ENCODE peak calls at places on chromosomes 16 and 17, in eight cellular contexts. O is stomach, L is gastrocnemius medialis, N is ovary, X is tibial nerve, I is suprapubic skin, Y is endothelial cell of umbilical vein, R is IMR-90. T is an unnamed sample.
A peak's percentile ranks its signal among the peaks of the same experiment; 100 is the strongest.

GRCh38 chr17:63835167-63835720 is 7.2 kb downstream of the SMARCD2 start:
- DNase-seq in R (no peak), N (no peak), L (no peak), I (no peak), X (no peak), Y (no peak), O (no peak), T (no peak)

GRCh38 chr17:75783069-75783783 is 1.4 kb upstream of the UNK start:
- DNase-seq in Y (peak; percentile 80), O (no peak), N (no peak), X (peak; percentile 53), L (no peak), R (peak; percentile 64), I (no peak), T (no peak)

GRCh38 chr17:4247981-4248388 is 15.8 kb downstream of the ANKFY1 start:
- DNase-seq in Y (no peak), X (no peak), N (no peak), O (peak; percentile 64), L (no peak), I (no peak), R (no peak), T (no peak)

GRCh38 chr16:16005725-16006124 is 56.3 kb downstream of the ABCC1 start:
- DNase-seq in R (no peak), Y (no peak), L (no peak), N (no peak), O (no peak), I (no peak), X (no peak), T (no peak)

GRCh38 chr16:57606147-57606846 is 22.1 kb upstream of the ADGRG1 start:
- DNase-seq in Y (no peak), O (no peak), N (no peak), L (no peak), R (no peak), X (no peak), I (no peak), T (no peak)

GRCh38 chr17:34644941-34645550 is 65.7 kb downstream of the TMEM132E start:
- DNase-seq in O (no peak), Y (no peak), L (no peak), R (no peak), I (no peak), N (no peak), X (no peak), T (no peak)

GRCh38 chr17:21318439-21318838 is 33.9 kb downstream of the MAP2K3 start:
- DNase-seq in Y (no peak), I (peak; percentile 48), N (no peak), O (no peak), R (no peak), L (no peak), X (no peak), T (peak; percentile 85)

GRCh38 chr16:54407596-54407995 is 121.0 kb upstream of the IRX3 start:
- DNase-seq in N (no peak), Y (no peak), X (no peak), I (no peak), R (peak; percentile 1), O (no peak), L (no peak), T (no peak)

GRCh38 chr16:4668313-4668960 is 24.9 kb upstream of the NUDT16L1 start:
- DNase-seq in N (no peak), L (no peak), X (no peak), R (no peak), I (no peak), O (no peak), Y (no peak), T (no peak)

GRCh38 chr17:3029213-3029913 is 34.0 kb downstream of the OR1D5 start:
- DNase-seq in L (no peak), I (peak; percentile 56), Y (no peak), O (no peak), X (no peak), N (no peak), R (no peak), T (no peak)

GRCh38 chr16:64240586-64240985 is 881.3 kb downstream of the CDH11 start:
- DNase-seq in I (no peak), Y (no peak), O (no peak), N (no peak), L (no peak), X (no peak), R (no peak), T (no peak)

GRCh38 chr17:42060231-42060630 is 9.8 kb upstream of the C17orf113 start:
- DNase-seq in N (no peak), I (no peak), R (no peak), Y (no peak), X (no peak), L (no peak), O (no peak), T (no peak)

GRCh38 chr17:49845210-49845782 is 2.6 kb downstream of the TAC4 start:
- DNase-seq in Y (peak; percentile 26), R (no peak), X (no peak), N (peak; percentile 43), L (no peak), I (no peak), O (no peak), T (no peak)

GRCh38 chr16:80175011-80175410 is 365.8 kb upstream of the DYNLRB2 start:
- DNase-seq in L (no peak), I (no peak), X (no peak), R (no peak), O (no peak), Y (no peak), N (no peak), T (no peak)

GRCh38 chr17:45720386-45720785 is 63.7 kb upstream of the CRHR1 start:
- DNase-seq in I (no peak), L (no peak), R (no peak), X (no peak), O (no peak), Y (no peak), N (no peak), T (peak; percentile 80)

GRCh38 chr17:61129876-61130275 is 269.8 kb upstream of the TBX2 start:
- DNase-seq in Y (no peak), N (no peak), I (no peak), R (peak; percentile 68), O (no peak), L (no peak), X (no peak), T (no peak)

GRCh38 chr17:32596666-32597065 is 109.9 kb downstream of the CDK5R1 start:
- DNase-seq in L (no peak), I (no peak), Y (no peak), N (no peak), O (no peak), X (no peak), R (peak; percentile 5), T (no peak)

GRCh38 chr17:78933959-78934568 is 8.9 kb upstream of the TIMP2 start:
- DNase-seq in X (peak; percentile 96), L (peak; percentile 95), R (peak; percentile 100), O (peak; percentile 96), I (peak; percentile 96), N (peak; percentile 99), Y (peak; percentile 96), T (peak; percentile 99)

GRCh38 chr17:17042851-17043667 is 802 bp downstream of the MPRIP start:
- DNase-seq in Y (peak; percentile 64), R (peak; percentile 66), I (peak; percentile 71), L (no peak), N (peak; percentile 31), X (no peak), O (no peak), T (peak; percentile 87)
- H3K4me3 ChIP-seq in Y (peak overlapping the region; percentile 81), R (peak overlapping the region; percentile 85), I (peak overlapping the region; percentile 56), L (peak overlapping the region; percentile 89), N (peak overlapping the region; percentile 54), X (peak overlapping the region; percentile 56), O (peak overlapping the region; percentile 66), T (peak overlapping the region; percentile 68)

DNA sequence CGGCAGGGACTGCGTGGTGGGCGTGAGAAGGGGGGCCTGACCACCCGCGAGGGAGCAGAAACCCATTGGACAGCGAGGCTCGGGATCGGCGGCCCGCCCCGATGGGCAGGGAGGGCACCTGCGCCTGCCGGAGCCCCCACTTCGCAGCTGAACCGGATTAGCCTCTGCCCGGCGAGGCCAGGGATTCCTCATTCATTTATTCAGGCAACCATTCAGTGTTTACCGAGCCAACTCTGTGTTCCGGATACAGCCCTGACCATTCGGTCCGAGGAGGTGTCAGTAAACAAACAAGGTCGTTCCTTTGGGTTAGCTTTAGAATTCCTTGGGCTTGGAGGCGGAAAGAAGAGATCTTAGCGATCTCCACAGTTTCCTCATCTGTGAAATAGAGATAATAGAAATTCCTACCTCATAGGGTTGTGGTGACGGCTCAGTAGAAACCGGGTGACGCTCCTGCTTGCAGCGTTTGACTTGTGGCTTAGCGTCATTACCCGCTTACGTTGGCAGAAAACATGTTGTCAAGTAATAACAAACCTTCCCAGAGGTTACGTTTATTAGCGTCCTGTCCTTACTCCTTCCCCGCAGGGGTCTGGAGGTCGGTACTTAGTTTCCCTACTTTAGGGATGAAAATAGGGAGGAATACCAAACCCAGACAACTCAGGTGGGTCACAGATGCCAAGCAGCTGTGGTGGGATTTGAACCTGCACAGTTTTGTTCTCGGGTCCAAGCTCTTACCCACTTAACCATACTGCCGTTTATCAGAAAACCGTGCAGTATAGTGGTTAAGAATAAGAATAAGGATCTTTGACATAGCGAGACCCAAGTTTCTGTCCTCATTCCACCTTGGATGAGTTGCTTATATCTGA is 893 bp downstream of the POLR3E start:
- DNase-seq in I (no peak), Y (peak; percentile 93), L (peak; percentile 59), N (peak; percentile 62), O (peak; percentile 50), X (peak; percentile 62), R (peak; percentile 98), T (peak; percentile 60)
- TF ChIP-seq POLR2A in I (no peak), Y (peak; percentile 92), L (no peak), N (no peak), O (no peak), X (no peak), R (peak; percentile 70), T (no peak)

DNA sequence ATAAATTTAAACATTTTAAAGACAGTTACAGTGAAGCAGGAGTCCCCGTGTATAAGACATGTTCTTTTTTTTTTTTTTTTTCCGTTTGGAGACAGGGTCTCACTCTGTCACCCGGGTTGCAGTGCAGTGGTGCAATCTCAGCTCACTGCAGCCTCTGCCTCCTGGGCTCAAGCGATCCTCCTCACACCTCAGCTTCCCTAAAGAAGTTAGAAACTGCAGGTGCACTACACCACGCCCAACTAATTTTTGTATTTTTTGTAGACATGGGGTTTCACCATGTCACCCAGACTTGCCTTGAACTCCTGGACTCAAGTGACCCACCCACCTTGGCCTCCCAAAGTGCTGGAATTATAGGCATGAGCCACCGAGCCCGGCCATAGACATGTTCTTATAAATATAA is 3.0 kb downstream of the EVI2B start:
- DNase-seq in X (no peak), Y (no peak), N (no peak), R (no peak), I (no peak), O (no peak), L (no peak), T (no peak)
- H3K4me3 ChIP-seq in X (peak overlapping the region; percentile 43), Y (no peak overlapping the region), N (no peak overlapping the region), R (no peak overlapping the region), I (peak overlapping the region; percentile 27), O (peak overlapping the region; percentile 18), L (no peak overlapping the region), T (no peak overlapping the region)

DNA sequence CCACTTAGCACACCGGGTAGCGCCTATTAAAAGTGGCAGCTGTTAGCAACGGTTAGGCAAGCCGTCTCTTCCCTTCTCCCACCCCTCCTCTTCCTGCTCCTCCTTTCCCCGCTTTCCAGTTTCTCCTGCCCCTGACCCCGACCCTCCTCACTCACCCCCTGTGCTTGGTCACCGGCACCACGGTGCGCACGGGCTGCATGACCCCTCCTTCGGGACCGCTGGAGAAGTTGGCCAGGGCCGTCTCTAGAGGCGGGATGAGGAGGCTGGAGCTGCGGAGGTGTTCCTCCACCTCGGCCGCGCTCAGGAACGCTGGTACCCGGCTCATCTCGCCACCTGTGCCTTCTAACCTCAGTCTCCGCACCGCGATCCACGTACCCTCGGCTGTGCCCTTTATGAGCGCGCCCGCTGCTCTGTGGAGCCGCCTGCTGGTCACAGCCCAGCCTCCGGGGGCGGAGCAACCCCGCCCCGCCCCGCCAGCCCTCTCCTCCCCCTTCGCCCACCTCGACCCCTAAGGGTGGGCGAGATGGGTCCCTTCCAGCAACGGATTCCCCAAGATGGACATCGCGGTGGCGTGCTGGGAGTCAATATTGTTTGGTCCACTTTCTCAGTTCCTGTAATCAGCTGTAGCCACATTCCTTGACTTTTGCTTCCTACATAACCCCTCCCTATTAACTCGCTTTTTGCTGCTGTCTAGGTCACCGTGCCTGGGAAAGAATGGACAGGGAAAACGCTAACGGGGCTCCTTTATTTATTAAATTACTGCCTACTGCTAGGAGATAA is at the start of gene CRYM:
- DNase-seq in I (no peak), N (peak; percentile 43), R (no peak), L (no peak), O (peak; percentile 64), Y (peak; percentile 36), X (no peak), T (peak; percentile 88)
- TF ChIP-seq POLR2A in I (no peak), N (no peak), R (no peak), L (no peak), O (no peak), Y (no peak), X (no peak), T (no peak)